ENCODE peak calls at places on chromosome 20, in six cellular contexts. J is EH; P is fibroblast of mammary gland; X is naive B cell; M is stimulated activated CD4-positive, alpha-beta T cell treated with anti-CD3 and anti-CD28 coated beads, Interleukin-15, amount 100 ng/mL, for 1 hour; Q is mesothelial cell of epicardium. R is an unnamed sample.
A peak's percentile ranks its signal among the peaks of the same experiment; 100 is the strongest.

GRCh38 chr20:21102691-21103311 is 3.4 kb downstream of the LINC00237 start:
- DNase-seq in Q (peak; percentile 46), M (no peak), P (no peak), J (peak; percentile 15), X (peak; percentile 16), R (no peak)

GRCh38 chr20:36260316-36260715 is 24.0 kb downstream of the AAR2 start:
- DNase-seq in P (no peak), Q (no peak), J (no peak), M (no peak), X (no peak), R (no peak)

GRCh38 chr20:40966516-40967185 is 62.0 kb upstream of the TOP1 start:
- DNase-seq in M (no peak), J (no peak), P (no peak), Q (no peak), X (no peak), R (no peak)

GRCh38 chr20:46222521-46223007 is 85.7 kb downstream of the CDH22 start:
- DNase-seq in J (no peak), X (no peak), Q (no peak), M (no peak), P (no peak), R (no peak)

GRCh38 chr20:10978713-10979112 is 304.9 kb upstream of the JAG1 start:
- DNase-seq in X (no peak), M (no peak), Q (no peak), J (no peak), P (no peak), R (no peak)

GRCh38 chr20:12825180-12825579 is 183.6 kb upstream of the SPTLC3 start:
- DNase-seq in J (no peak), P (no peak), M (no peak), Q (no peak), X (no peak), R (no peak)

GRCh38 chr20:7856756-7857155 is 83.5 kb downstream of the HAO1 start:
- DNase-seq in X (no peak), P (peak; percentile 76), J (peak; percentile 70), Q (no peak), M (no peak), R (no peak)

GRCh38 chr20:19998990-19999705 is 18.0 kb upstream of the NAA20 start:
- DNase-seq in X (no peak), M (no peak), P (no peak), Q (no peak), J (no peak), R (no peak)

GRCh38 chr20:8414611-8415274 is 282.7 kb downstream of the PLCB1 start:
- DNase-seq in P (peak; percentile 73), J (peak; percentile 92), M (no peak), Q (no peak), X (no peak), R (peak; percentile 24)

GRCh38 chr20:59525500-59526241 is 78.7 kb upstream of the PHACTR3 start:
- DNase-seq in Q (peak; percentile 84), J (peak; percentile 44), P (peak; percentile 37), M (no peak), X (no peak), R (peak; percentile 81)

GRCh38 chr20:64239449-64240242 is 15.9 kb upstream of the PCMTD2 start:
- DNase-seq in J (no peak), X (no peak), P (no peak), M (no peak), Q (no peak), R (no peak)

GRCh38 chr20:17638835-17639407 is 43.1 kb downstream of the RRBP1 start:
- DNase-seq in P (no peak), J (no peak), X (no peak), Q (no peak), M (no peak), R (no peak)

GRCh38 chr20:21511850-21512633 is 1.8 kb downstream of the NKX2-2 start:
- DNase-seq in M (no peak), J (no peak), X (no peak), P (no peak), Q (no peak), R (no peak)

GRCh38 chr20:53859684-53860083 is 210.7 kb downstream of the BCAS1 start:
- DNase-seq in Q (no peak), J (no peak), P (peak; percentile 66), X (no peak), M (no peak), R (no peak)

GRCh38 chr20:59317332-59317731 is 16.9 kb downstream of the EDN3 start:
- DNase-seq in X (no peak), P (no peak), M (no peak), J (no peak), Q (no peak), R (no peak)

GRCh38 chr20:62651285-62652021 is 9.2 kb downstream of the SLCO4A1 start:
- DNase-seq in J (no peak), M (peak; percentile 53), P (no peak), X (peak; percentile 84), Q (peak; percentile 81), R (no peak)

GRCh38 chr20:57564951-57565642 is 4.2 kb downstream of the PCK1 start:
- DNase-seq in M (no peak), X (no peak), Q (no peak), J (no peak), P (no peak), R (no peak)

GRCh38 chr20:45128066-45128465 is 3.8 kb upstream of the WFDC12 start:
- DNase-seq in X (no peak), P (no peak), J (peak; percentile 18), M (no peak), Q (no peak), R (no peak)

GRCh38 chr20:34581341-34582189 is 23.0 kb downstream of the MAP1LC3A start:
- DNase-seq in J (peak; percentile 85), Q (no peak), P (peak; percentile 61), M (no peak), X (no peak), R (no peak)

GRCh38 chr20:57744206-57744605 is 34.4 kb upstream of the PMEPA1 start:
- DNase-seq in Q (no peak), J (no peak), P (no peak), M (no peak), X (no peak), R (no peak)

GRCh38 chr20:44747166-44748004 is 1.7 kb downstream of the KCNK15 start:
- DNase-seq in P (peak; percentile 71), Q (peak; percentile 80), J (peak; percentile 71), X (peak; percentile 24), M (no peak), R (peak; percentile 74)

GRCh38 chr20:44648579-44648978 is 2.9 kb downstream of the ADA start:
- DNase-seq in P (no peak), Q (no peak), M (no peak), J (peak; percentile 9), X (no peak), R (no peak)

GRCh38 chr20:53623454-53624206 is 30.0 kb upstream of the ZNF217 start:
- DNase-seq in M (no peak), J (peak; percentile 82), Q (peak; percentile 43), P (peak; percentile 85), X (no peak), R (peak; percentile 30)

GRCh38 chr20:24768977-24769675 is 179.9 kb upstream of the CST7 start:
- DNase-seq in J (no peak), P (no peak), M (no peak), X (no peak), Q (peak; percentile 29), R (no peak)

GRCh38 chr20:64115171-64115911 is 8.0 kb upstream of the NPBWR2 start:
- DNase-seq in J (no peak), P (no peak), M (no peak), X (no peak), Q (peak; percentile 27), R (no peak)

GRCh38 chr20:57619053-57619831 is 984 bp downstream of the ZBP1 start:
- DNase-seq in J (no peak), Q (no peak), P (no peak), M (peak; percentile 46), X (peak; percentile 90), R (no peak)

GRCh38 chr20:61958773-61959172 is 106.9 kb downstream of the TAF4 start:
- DNase-seq in M (no peak), Q (no peak), J (no peak), X (no peak), P (no peak), R (no peak)

GRCh38 chr20:43727980-43728590 is 1.3 kb upstream of the GTSF1L start:
- DNase-seq in P (no peak), Q (no peak), X (no peak), M (no peak), J (peak; percentile 15), R (no peak)

GRCh38 chr20:46512943-46513844 is at the start of gene ZNF334:
- DNase-seq in Q (peak; percentile 79), J (peak; percentile 15), X (no peak), P (peak; percentile 34), M (no peak), R (peak; percentile 94)